ENCODE peak calls at places on chromosomes 7 and 10, in seven cellular contexts. One of them, this sample, is unnamed.

GRCh38 chr10:62653254-62653653 is 151.3 kb upstream of the ADO start:
- DNase-seq in NCI-H1417 treated with DMSO at 0.1 percent for 48 hours: no peak
- DNase-seq in stimulated activated CD4-positive, alpha-beta T cell treated with anti-CD3 and anti-CD28 coated beads, Interleukin-1b, Interleukin-23, amount 100 ng/mL, for 24 hours: no peak
- DNase-seq in HT1080: no peak
- DNase-seq in GM12891: peak
- DNase-seq in AG09319: no peak
- DNase-seq in colonic mucosa: no peak
- DNase-seq in this sample: no peak

GRCh38 chr10:70283445-70284399 is at the start of gene NPFFR1:
- DNase-seq in NCI-H1417 treated with DMSO at 0.1 percent for 48 hours: no peak
- DNase-seq in stimulated activated CD4-positive, alpha-beta T cell treated with anti-CD3 and anti-CD28 coated beads, Interleukin-1b, Interleukin-23, amount 100 ng/mL, for 24 hours: no peak
- DNase-seq in HT1080: no peak
- DNase-seq in GM12891: no peak
- DNase-seq in AG09319: no peak
- DNase-seq in colonic mucosa: no peak
- DNase-seq in this sample: no peak

GRCh38 chr7:142720140-142720773 is 29.0 kb upstream of the PRSS1 start:
- DNase-seq in NCI-H1417 treated with DMSO at 0.1 percent for 48 hours: no peak
- DNase-seq in stimulated activated CD4-positive, alpha-beta T cell treated with anti-CD3 and anti-CD28 coated beads, Interleukin-1b, Interleukin-23, amount 100 ng/mL, for 24 hours: no peak
- DNase-seq in HT1080: no peak
- DNase-seq in GM12891: no peak
- DNase-seq in AG09319: no peak
- DNase-seq in colonic mucosa: no peak
- DNase-seq in this sample: no peak

GRCh38 chr7:114933665-114934064 is 11.8 kb downstream of the MDFIC start:
- DNase-seq in NCI-H1417 treated with DMSO at 0.1 percent for 48 hours: no peak
- DNase-seq in stimulated activated CD4-positive, alpha-beta T cell treated with anti-CD3 and anti-CD28 coated beads, Interleukin-1b, Interleukin-23, amount 100 ng/mL, for 24 hours: no peak
- DNase-seq in HT1080: no peak
- DNase-seq in GM12891: no peak
- DNase-seq in AG09319: no peak
- DNase-seq in colonic mucosa: no peak
- DNase-seq in this sample: no peak

GRCh38 chr7:140655511-140656408 is 15.1 kb upstream of the DENND2A start:
- DNase-seq in NCI-H1417 treated with DMSO at 0.1 percent for 48 hours: no peak
- DNase-seq in stimulated activated CD4-positive, alpha-beta T cell treated with anti-CD3 and anti-CD28 coated beads, Interleukin-1b, Interleukin-23, amount 100 ng/mL, for 24 hours: no peak
- DNase-seq in HT1080: no peak
- DNase-seq in GM12891: no peak
- DNase-seq in AG09319: no peak
- DNase-seq in colonic mucosa: no peak
- DNase-seq in this sample: no peak

GRCh38 chr7:130489140-130489967 is 2.5 kb upstream of the MEST start:
- DNase-seq in NCI-H1417 treated with DMSO at 0.1 percent for 48 hours: no peak
- DNase-seq in stimulated activated CD4-positive, alpha-beta T cell treated with anti-CD3 and anti-CD28 coated beads, Interleukin-1b, Interleukin-23, amount 100 ng/mL, for 24 hours: no peak
- DNase-seq in HT1080: no peak
- DNase-seq in GM12891: no peak
- DNase-seq in AG09319: no peak
- DNase-seq in colonic mucosa: no peak
- DNase-seq in this sample: no peak

GRCh38 chr10:4678023-4678950 is 147.7 kb upstream of the AKR1E2 start:
- DNase-seq in NCI-H1417 treated with DMSO at 0.1 percent for 48 hours: no peak
- DNase-seq in stimulated activated CD4-positive, alpha-beta T cell treated with anti-CD3 and anti-CD28 coated beads, Interleukin-1b, Interleukin-23, amount 100 ng/mL, for 24 hours: no peak
- DNase-seq in HT1080: peak
- DNase-seq in GM12891: no peak
- DNase-seq in AG09319: no peak
- DNase-seq in colonic mucosa: no peak
- DNase-seq in this sample: no peak

GRCh38 chr7:157890921-157891401 is 554.2 kb downstream of the DNAJB6 start:
- DNase-seq in NCI-H1417 treated with DMSO at 0.1 percent for 48 hours: no peak
- DNase-seq in stimulated activated CD4-positive, alpha-beta T cell treated with anti-CD3 and anti-CD28 coated beads, Interleukin-1b, Interleukin-23, amount 100 ng/mL, for 24 hours: no peak
- DNase-seq in HT1080: no peak
- DNase-seq in GM12891: no peak
- DNase-seq in AG09319: no peak
- DNase-seq in colonic mucosa: no peak
- DNase-seq in this sample: no peak

GRCh38 chr10:63264852-63265617 is 131.9 kb downstream of the NRBF2 start:
- DNase-seq in NCI-H1417 treated with DMSO at 0.1 percent for 48 hours: peak
- DNase-seq in stimulated activated CD4-positive, alpha-beta T cell treated with anti-CD3 and anti-CD28 coated beads, Interleukin-1b, Interleukin-23, amount 100 ng/mL, for 24 hours: no peak
- DNase-seq in HT1080: peak
- DNase-seq in GM12891: no peak
- DNase-seq in AG09319: no peak
- DNase-seq in colonic mucosa: peak
- DNase-seq in this sample: no peak

GRCh38 chr10:29089094-29089493 is 199.8 kb upstream of the LYZL1 start:
- DNase-seq in NCI-H1417 treated with DMSO at 0.1 percent for 48 hours: no peak
- DNase-seq in stimulated activated CD4-positive, alpha-beta T cell treated with anti-CD3 and anti-CD28 coated beads, Interleukin-1b, Interleukin-23, amount 100 ng/mL, for 24 hours: no peak
- DNase-seq in HT1080: no peak
- DNase-seq in GM12891: no peak
- DNase-seq in AG09319: no peak
- DNase-seq in colonic mucosa: no peak
- DNase-seq in this sample: no peak

GRCh38 chr7:5396999-5397656 is 26.5 kb downstream of the TNRC18 start:
- DNase-seq in NCI-H1417 treated with DMSO at 0.1 percent for 48 hours: no peak
- DNase-seq in stimulated activated CD4-positive, alpha-beta T cell treated with anti-CD3 and anti-CD28 coated beads, Interleukin-1b, Interleukin-23, amount 100 ng/mL, for 24 hours: peak
- DNase-seq in HT1080: peak
- DNase-seq in GM12891: peak
- DNase-seq in AG09319: peak
- DNase-seq in colonic mucosa: peak
- DNase-seq in this sample: no peak

This sample was measured in NCI-H187.